ENCODE peak calls at places on chromosomes 11 and 22, in four cellular contexts. C, Y, I and V are unnamed samples.

GRCh38 chr11:95585071-95585751 is 204.4 kb downstream of the FAM76B start:
- DNase-seq in C (no peak), Y (peak; percentile 72), I (no peak), V (no peak)

GRCh38 chr11:24855951-24856350 is 359.1 kb downstream of the LUZP2 start:
- DNase-seq in C (no peak), Y (no peak), I (no peak), V (no peak)

GRCh38 chr11:66062408-66062807 is 7.7 kb upstream of the PACS1 start:
- DNase-seq in C (no peak), Y (no peak), I (no peak), V (no peak)

GRCh38 chr11:12175694-12176241 is 65.4 kb downstream of the MICAL2 start:
- DNase-seq in C (no peak), Y (peak; percentile 93), I (no peak), V (no peak)

GRCh38 chr11:102070766-102071165 is 23.5 kb downstream of the CFAP300 start:
- DNase-seq in C (no peak), Y (no peak), I (no peak), V (no peak)

GRCh38 chr11:107713009-107713408 is 1.2 kb upstream of the SLN start:
- DNase-seq in C (no peak), Y (no peak), I (no peak), V (no peak)

GRCh38 chr11:128720522-128720985 is 26.7 kb downstream of the FLI1 start:
- DNase-seq in C (no peak), Y (peak; percentile 58), I (no peak), V (peak; percentile 37)

GRCh38 chr11:119155733-119156492 is 7.1 kb downstream of the ABCG4 start:
- DNase-seq in C (no peak), Y (no peak), I (peak; percentile 26), V (peak; percentile 48)

GRCh38 chr11:47489395-47489755 is 40.4 kb upstream of the RAPSN start:
- DNase-seq in C (no peak), Y (no peak), I (no peak), V (no peak)

GRCh38 chr22:38446018-38446601 is 8.9 kb downstream of the KCNJ4 start:
- DNase-seq in C (no peak), Y (no peak), I (no peak), V (no peak)

GRCh38 chr11:65884716-65885092 is 3.6 kb downstream of the FIBP start:
- DNase-seq in C (peak; percentile 83), Y (no peak), I (peak; percentile 90), V (peak; percentile 85)

GRCh38 chr22:19727310-19728150 is 4.2 kb downstream of the GP1BB start:
- DNase-seq in C (no peak), Y (no peak), I (no peak), V (no peak)
- TF ChIP-seq CTCF in C (no peak), Y (no peak), I (no peak), V (no peak)

GRCh38 chr11:32792111-32792947 is 2.1 kb downstream of the CCDC73 start:
- DNase-seq in C (no peak), Y (no peak), I (no peak), V (no peak)

GRCh38 chr11:32790916-32791315 is 3.5 kb downstream of the CCDC73 start:
- DNase-seq in C (no peak), Y (no peak), I (no peak), V (no peak)

GRCh38 chr11:32794439-32794838 is at the start of gene CCDC73:
- DNase-seq in C (no peak), Y (no peak), I (no peak), V (no peak)

GRCh38 chr11:32792948-32793475 is 1.4 kb downstream of the CCDC73 start:
- DNase-seq in C (no peak), Y (peak; percentile 44), I (peak; percentile 60), V (peak; percentile 74)

GRCh38 chr11:32796425-32796824 is 2.0 kb upstream of the CCDC73 start:
- DNase-seq in C (no peak), Y (no peak), I (no peak), V (no peak)
- TF ChIP-seq CTCF in C (no peak), Y (no peak), I (no peak), V (no peak)

DNA sequence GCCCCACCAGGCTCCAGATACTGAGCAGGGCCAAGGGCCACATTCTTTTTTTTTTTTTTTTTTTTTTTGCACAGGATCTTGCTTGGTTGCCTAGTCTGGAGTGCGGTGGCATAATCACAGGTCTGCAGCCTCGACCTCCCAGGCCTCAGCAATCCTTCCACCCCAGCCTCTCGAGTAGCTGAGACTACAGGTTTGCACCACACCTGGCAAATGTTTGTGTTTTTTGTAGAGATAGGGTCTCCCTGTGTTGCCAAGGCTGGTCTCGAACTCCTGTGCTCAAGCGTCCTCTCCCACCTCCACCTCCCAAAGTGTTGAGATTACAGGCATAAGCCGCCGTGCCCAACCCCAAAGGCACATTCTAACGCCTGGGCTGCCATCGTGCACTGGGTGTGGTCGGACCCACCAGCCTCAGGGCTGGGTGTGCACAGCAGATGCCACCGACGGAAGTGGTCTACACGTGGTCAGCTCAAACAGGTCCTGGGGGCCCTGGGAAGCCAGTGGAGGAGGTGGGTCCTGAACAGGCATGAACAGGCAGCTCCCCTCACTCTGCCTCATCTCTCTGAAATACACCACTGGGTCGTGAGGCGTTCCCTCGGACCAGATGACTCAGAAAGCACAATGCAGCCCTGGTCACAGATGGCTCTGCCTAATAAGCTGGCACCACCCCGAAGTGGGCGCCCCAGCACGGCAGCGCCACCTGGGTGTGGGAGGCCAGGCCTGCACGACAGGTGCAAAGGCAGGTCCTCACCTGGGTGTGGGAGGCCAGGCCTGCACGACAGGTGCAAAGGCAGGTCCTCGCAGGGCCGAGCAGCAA is 5.1 kb upstream of the B4GALNT4 start:
- DNase-seq in C (peak; percentile 33), Y (no peak), I (no peak), V (peak; percentile 10)
- TF ChIP-seq CTCF in C (peak; percentile 60), Y (peak; percentile 35), I (no peak), V (no peak)

GRCh38 chr11:111849631-111850030 is 21.8 kb downstream of the ALG9 start:
- DNase-seq in C (no peak), Y (no peak), I (no peak), V (no peak)

GRCh38 chr11:111843659-111844058 is 27.7 kb downstream of the ALG9 start:
- DNase-seq in C (no peak), Y (no peak), I (no peak), V (no peak)

GRCh38 chr11:111845256-111846028 is 25.9 kb downstream of the ALG9 start:
- DNase-seq in C (no peak), Y (no peak), I (no peak), V (no peak)

GRCh38 chr11:111846063-111846462 is 25.3 kb downstream of the ALG9 start:
- DNase-seq in C (no peak), Y (peak; percentile 35), I (no peak), V (no peak)

DNA sequence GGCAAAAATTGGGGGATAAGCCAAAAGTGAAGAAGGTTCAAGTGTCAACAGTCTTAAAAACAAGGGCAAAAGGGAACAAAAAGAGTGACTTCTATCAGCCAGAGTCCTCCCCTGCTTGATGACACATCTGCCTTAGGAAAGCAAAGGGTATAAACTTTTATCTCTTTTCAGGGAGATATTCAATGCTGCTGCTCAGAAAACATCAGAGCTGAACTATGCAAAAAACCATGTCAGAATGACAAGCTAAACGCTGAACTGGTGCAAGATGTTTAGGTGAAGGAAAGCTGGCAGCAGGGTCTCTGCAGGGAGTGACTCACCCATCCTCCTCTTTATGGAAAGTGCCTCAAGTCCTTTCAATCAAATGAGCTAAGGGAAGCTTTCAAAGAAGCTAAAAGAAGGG is 24.7 kb downstream of the ALG9 start:
- DNase-seq in C (no peak), Y (peak; percentile 79), I (no peak), V (no peak)
- TF ChIP-seq CTCF in C (no peak), Y (no peak), I (no peak), V (no peak)

GRCh38 chr11:76860539-76861475 is at the start of gene ACER3:
- DNase-seq in C (peak; percentile 94), Y (peak; percentile 69), I (peak; percentile 95), V (peak; percentile 95)
- TF ChIP-seq CTCF in C (no peak), Y (peak; percentile 61), I (no peak), V (no peak)

DNA sequence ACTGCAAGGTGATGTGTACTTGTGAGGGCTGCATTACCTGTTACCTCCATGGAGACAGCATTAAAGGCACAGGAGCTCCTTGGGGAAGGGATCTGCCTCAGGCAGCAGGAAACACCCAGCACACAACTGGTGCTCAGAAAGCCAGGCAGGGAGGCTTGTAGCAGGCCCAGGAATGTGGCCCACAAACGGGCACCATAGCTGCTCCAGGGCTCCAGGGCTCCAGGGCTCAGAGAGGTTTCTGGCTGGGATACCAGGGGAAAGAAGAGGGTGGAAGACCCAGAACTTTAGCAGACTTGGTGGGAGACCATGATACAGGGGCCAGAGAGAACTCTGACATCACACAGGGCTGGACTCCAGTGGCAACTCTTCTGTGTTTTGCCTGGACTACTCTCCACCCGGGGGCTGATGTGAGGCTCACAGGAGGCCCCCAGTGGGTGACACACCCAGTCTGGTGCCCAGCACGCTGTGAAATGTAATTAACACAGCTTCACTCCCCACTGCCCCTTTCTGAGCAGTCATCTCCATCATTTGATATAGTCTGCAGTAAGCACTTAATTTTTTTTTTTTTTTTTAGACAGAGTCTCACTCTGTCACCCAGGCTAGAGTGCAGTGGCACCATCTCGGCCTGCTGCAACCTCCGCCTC is 14.7 kb upstream of the SULT4A1 start:
- DNase-seq in C (no peak), Y (no peak), I (no peak), V (no peak)
- TF ChIP-seq CTCF in C (no peak), Y (no peak), I (no peak), V (no peak)

GRCh38 chr22:28498044-28498443 is 181.6 kb downstream of the TTC28 start:
- DNase-seq in C (no peak), Y (no peak), I (no peak), V (no peak)
- TF ChIP-seq CTCF in C (no peak), Y (no peak), I (no peak), V (no peak)

GRCh38 chr11:123247813-123248379 is 52.8 kb upstream of the CLMP start:
- DNase-seq in C (no peak), Y (no peak), I (no peak), V (no peak)

GRCh38 chr11:123246749-123247497 is 51.9 kb upstream of the CLMP start:
- DNase-seq in C (peak; percentile 79), Y (peak; percentile 64), I (peak; percentile 90), V (peak; percentile 90)

GRCh38 chr11:123245567-123245966 is 50.5 kb upstream of the CLMP start:
- DNase-seq in C (no peak), Y (no peak), I (no peak), V (no peak)

GRCh38 chr11:123249354-123249753 is 54.3 kb upstream of the CLMP start:
- DNase-seq in C (no peak), Y (no peak), I (no peak), V (no peak)

DNA sequence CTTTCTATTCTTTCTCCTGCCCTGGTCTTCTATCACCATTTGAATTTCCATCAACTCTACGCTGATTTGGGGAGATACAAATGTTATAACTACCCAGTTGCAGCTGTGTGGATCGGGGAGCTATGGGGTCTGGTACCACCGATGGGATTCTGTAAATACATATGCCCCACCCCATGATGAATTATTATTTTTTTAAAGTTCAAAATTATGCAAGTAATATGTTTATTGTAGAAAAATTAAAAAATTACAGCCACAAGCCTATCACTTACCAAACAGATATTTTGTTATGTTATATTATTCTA is 52.4 kb upstream of the CLMP start:
- DNase-seq in C (no peak), Y (no peak), I (no peak), V (no peak)
- TF ChIP-seq CTCF in C (no peak), Y (no peak), I (no peak), V (no peak)